ENCODE peak calls at places on chromosomes 12 and 14, in six cellular contexts. One of them, this sample, is unnamed.

GRCh38 chr14:92994942-92995341 is 72.0 kb downstream of the CHGA start:
- DNase-seq in GM12878: no peak
- DNase-seq in ovary: peak
- DNase-seq in adrenal gland: no peak
- DNase-seq in A549: no peak
- DNase-seq in body of pancreas: no peak
- DNase-seq in this sample: no peak

GRCh38 chr12:93886533-93887511 is 209.6 kb downstream of the CRADD start:
- DNase-seq in ovary: no peak
- DNase-seq in A549: no peak
- DNase-seq in body of pancreas: no peak
- DNase-seq in GM12878: no peak
- DNase-seq in adrenal gland: no peak
- DNase-seq in this sample: no peak

GRCh38 chr12:117112268-117112595 is 13.0 kb upstream of the TESC start:
- DNase-seq in ovary: no peak
- DNase-seq in body of pancreas: no peak
- DNase-seq in A549: no peak
- DNase-seq in GM12878: no peak
- DNase-seq in adrenal gland: no peak
- DNase-seq in this sample: no peak

GRCh38 chr12:120397827-120398563 is 29.0 kb upstream of the MSI1 start:
- DNase-seq in adrenal gland: no peak
- DNase-seq in ovary: no peak
- DNase-seq in GM12878: no peak
- DNase-seq in A549: no peak
- DNase-seq in body of pancreas: peak
- DNase-seq in this sample: no peak

GRCh38 chr14:25375639-25376038 is 325.7 kb upstream of the STXBP6 start:
- DNase-seq in body of pancreas: no peak
- DNase-seq in A549: no peak
- DNase-seq in ovary: no peak
- DNase-seq in adrenal gland: no peak
- DNase-seq in GM12878: no peak
- DNase-seq in this sample: no peak

GRCh38 chr12:48999371-49000131 is at the start of gene DDN:
- DNase-seq in body of pancreas: peak
- DNase-seq in GM12878: no peak
- DNase-seq in A549: no peak
- DNase-seq in adrenal gland: peak
- DNase-seq in ovary: no peak
- DNase-seq in this sample: no peak

GRCh38 chr12:30166416-30166815 is 382.7 kb upstream of the TMTC1 start:
- DNase-seq in A549: no peak
- DNase-seq in body of pancreas: no peak
- DNase-seq in ovary: no peak
- DNase-seq in adrenal gland: no peak
- DNase-seq in GM12878: no peak
- DNase-seq in this sample: no peak

GRCh38 chr12:19575307-19576243 is 136.3 kb downstream of the AEBP2 start:
- DNase-seq in ovary: no peak
- DNase-seq in GM12878: no peak
- DNase-seq in body of pancreas: peak
- DNase-seq in adrenal gland: peak
- DNase-seq in A549: no peak
- DNase-seq in this sample: no peak

GRCh38 chr14:37587438-37587837 is 7.6 kb downstream of the FOXA1 start:
- DNase-seq in A549: no peak
- DNase-seq in GM12878: no peak
- DNase-seq in body of pancreas: no peak
- DNase-seq in adrenal gland: no peak
- DNase-seq in ovary: no peak
- DNase-seq in this sample: no peak

GRCh38 chr12:14369322-14369721 is 3.8 kb downstream of the ATF7IP start:
- DNase-seq in adrenal gland: no peak
- DNase-seq in GM12878: no peak
- DNase-seq in A549: no peak
- DNase-seq in body of pancreas: no peak
- DNase-seq in ovary: no peak
- DNase-seq in this sample: no peak

GRCh38 chr14:74570696-74571095 is 41.3 kb downstream of the LTBP2 start:
- DNase-seq in ovary: peak
- DNase-seq in adrenal gland: no peak
- DNase-seq in body of pancreas: no peak
- DNase-seq in GM12878: no peak
- DNase-seq in A549: no peak
- DNase-seq in this sample: no peak

DNA sequence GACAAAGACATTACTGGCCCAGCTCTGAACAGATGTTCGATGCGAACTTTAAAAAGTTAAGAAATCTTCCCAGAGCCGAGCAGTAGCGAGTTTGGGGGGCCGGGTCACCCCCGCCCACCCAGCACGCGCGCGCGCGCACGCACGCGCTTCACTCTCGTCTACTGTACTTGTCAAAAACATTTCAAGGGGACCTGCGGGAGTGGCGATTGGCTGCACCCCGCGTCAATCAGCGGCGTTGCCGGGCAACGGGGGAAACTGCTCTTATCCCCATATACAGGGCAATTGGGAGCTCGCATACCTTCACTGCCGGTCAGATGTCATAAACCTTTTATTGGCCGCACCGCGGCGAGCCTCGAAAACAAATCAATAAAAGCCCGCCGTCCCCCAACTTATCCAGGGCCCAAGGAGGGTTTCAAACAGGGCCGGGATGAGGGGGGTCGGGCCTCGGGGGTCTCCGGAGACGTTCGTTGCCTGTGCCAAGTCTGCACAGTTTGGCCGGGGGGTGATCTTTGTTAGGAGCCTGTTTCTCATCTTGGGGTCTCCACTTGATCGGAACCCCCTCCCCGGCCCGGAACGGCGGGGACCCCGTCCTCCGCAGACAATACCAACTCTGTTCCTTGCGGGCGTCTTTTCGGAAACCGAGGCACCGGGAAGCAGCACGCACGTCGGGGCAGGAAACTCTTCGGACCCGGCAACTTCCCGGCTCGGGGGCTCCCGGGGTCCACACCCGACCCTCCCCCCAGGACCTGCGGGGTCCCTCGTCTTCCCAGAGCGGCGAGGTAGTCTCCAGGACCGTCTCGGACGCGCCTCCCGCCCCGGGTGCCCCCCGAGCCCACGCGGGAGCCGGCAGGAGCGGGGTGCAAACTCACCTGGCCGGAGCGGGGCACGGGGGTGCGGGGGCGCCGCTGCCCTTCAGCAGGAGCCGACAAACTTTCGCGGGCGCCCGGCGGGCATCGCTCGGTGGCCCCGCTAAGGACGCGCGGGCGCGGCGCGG is 734 bp downstream of the FOXN3 start:
- DNase-seq in A549: peak
- DNase-seq in ovary: peak
- DNase-seq in GM12878: peak
- DNase-seq in adrenal gland: peak
- DNase-seq in body of pancreas: peak
- DNase-seq in this sample: peak
- TF ChIP-seq POLR2A in A549: no peak
- TF ChIP-seq POLR2A in ovary: peak
- TF ChIP-seq POLR2A in GM12878: peak
- TF ChIP-seq POLR2A in adrenal gland: peak
- TF ChIP-seq POLR2A in body of pancreas: peak
- TF ChIP-seq POLR2A in this sample: no peak

GRCh38 chr14:104820669-104821228 is 19.8 kb downstream of the ZBTB42 start:
- DNase-seq in ovary: peak
- DNase-seq in GM12878: no peak
- DNase-seq in adrenal gland: peak
- DNase-seq in body of pancreas: peak
- DNase-seq in A549: peak
- DNase-seq in this sample: no peak
- TF ChIP-seq CTCF in ovary: peak
- TF ChIP-seq CTCF in GM12878: no peak
- TF ChIP-seq CTCF in adrenal gland: peak
- TF ChIP-seq CTCF in body of pancreas: peak
- TF ChIP-seq CTCF in A549: no peak
- TF ChIP-seq CTCF in this sample: no peak

GRCh38 chr12:113297621-113298471 is 37.1 kb downstream of the SLC8B1 start:
- DNase-seq in ovary: no peak
- DNase-seq in body of pancreas: no peak
- DNase-seq in adrenal gland: no peak
- DNase-seq in A549: no peak
- DNase-seq in GM12878: no peak
- DNase-seq in this sample: no peak
- TF ChIP-seq POLR2A in ovary: no peak
- TF ChIP-seq POLR2A in body of pancreas: no peak
- TF ChIP-seq POLR2A in adrenal gland: peak
- TF ChIP-seq POLR2A in A549: no peak
- TF ChIP-seq POLR2A in GM12878: peak
- TF ChIP-seq POLR2A in this sample: no peak

GRCh38 chr12:12606793-12607589 is 4.7 kb upstream of the CREBL2 start:
- DNase-seq in ovary: no peak
- DNase-seq in body of pancreas: no peak
- DNase-seq in adrenal gland: no peak
- DNase-seq in GM12878: peak
- DNase-seq in A549: no peak
- DNase-seq in this sample: no peak

GRCh38 chr12:12610711-12611110 is 965 bp upstream of the CREBL2 start:
- DNase-seq in A549: no peak
- DNase-seq in ovary: no peak
- DNase-seq in adrenal gland: no peak
- DNase-seq in body of pancreas: no peak
- DNase-seq in GM12878: no peak
- DNase-seq in this sample: no peak

GRCh38 chr12:12611512-12612306 is at the start of gene CREBL2:
- DNase-seq in body of pancreas: peak
- DNase-seq in adrenal gland: peak
- DNase-seq in GM12878: peak
- DNase-seq in A549: peak
- DNase-seq in ovary: peak
- DNase-seq in this sample: peak

GRCh38 chr12:12609692-12610091 is 2.0 kb upstream of the CREBL2 start:
- DNase-seq in GM12878: no peak
- DNase-seq in adrenal gland: no peak
- DNase-seq in ovary: no peak
- DNase-seq in A549: no peak
- DNase-seq in body of pancreas: no peak
- DNase-seq in this sample: no peak

GRCh38 chr12:12608557-12608957 is 3.1 kb upstream of the CREBL2 start:
- DNase-seq in ovary: no peak
- DNase-seq in GM12878: peak
- DNase-seq in adrenal gland: no peak
- DNase-seq in A549: peak
- DNase-seq in body of pancreas: no peak
- DNase-seq in this sample: no peak
- TF ChIP-seq CTCF in ovary: no peak
- TF ChIP-seq CTCF in GM12878: peak
- TF ChIP-seq CTCF in adrenal gland: no peak
- TF ChIP-seq CTCF in A549: peak
- TF ChIP-seq CTCF in body of pancreas: no peak
- TF ChIP-seq CTCF in this sample: no peak

DNA sequence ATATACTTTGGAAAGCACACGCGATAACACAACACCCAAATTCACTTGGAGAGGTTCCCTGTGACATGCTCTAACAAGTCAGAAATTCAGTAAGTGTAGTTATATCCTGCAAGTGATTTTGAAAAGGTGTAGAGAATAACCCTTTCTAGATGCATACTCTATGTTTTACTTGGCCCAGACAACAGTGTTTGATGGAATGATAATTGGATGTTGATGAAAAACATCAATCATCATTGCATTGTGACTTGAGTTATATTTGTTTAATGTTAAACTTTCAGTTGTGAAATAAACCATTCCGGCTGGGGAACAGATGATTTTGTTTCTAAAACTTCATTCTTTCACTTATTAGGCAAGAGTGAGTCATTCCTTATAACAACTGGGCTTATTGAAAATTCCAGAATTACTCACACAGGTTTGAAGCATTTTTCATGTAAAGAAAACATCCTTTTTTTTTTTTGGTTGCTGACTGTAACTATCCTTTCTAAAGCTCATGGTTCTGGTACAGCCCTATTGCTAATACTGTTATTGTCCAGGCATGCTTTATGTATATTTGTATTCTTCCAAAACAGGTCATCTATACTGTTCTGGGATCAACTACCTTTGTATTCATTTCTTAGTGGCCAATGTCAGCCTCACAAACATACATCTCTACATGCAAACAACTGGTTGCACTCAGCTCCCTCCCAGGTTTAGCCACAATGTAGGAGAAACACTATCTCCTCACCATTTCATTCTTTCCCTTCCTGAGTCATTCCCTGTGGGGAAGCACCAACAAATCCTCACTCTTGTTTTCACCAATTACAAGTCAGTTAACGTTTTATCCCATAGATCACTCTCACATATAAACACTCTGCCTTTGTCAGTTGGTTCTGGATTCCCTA is 121.2 kb upstream of the LRIG3 start:
- DNase-seq in ovary: no peak
- DNase-seq in adrenal gland: no peak
- DNase-seq in GM12878: no peak
- DNase-seq in A549: no peak
- DNase-seq in body of pancreas: no peak
- DNase-seq in this sample: no peak
- TF ChIP-seq POLR2A in ovary: no peak
- TF ChIP-seq POLR2A in adrenal gland: no peak
- TF ChIP-seq POLR2A in GM12878: no peak
- TF ChIP-seq POLR2A in A549: no peak
- TF ChIP-seq POLR2A in body of pancreas: no peak
- TF ChIP-seq POLR2A in this sample: no peak

This sample was measured in vagina.